ENCODE peak calls at places on chromosomes 6 and 20, in eight cellular contexts. F is body of pancreas; H is heart right ventricle; V is tibial artery; R is colonic mucosa; J is left ventricle myocardium inferior; S is CD8-positive, alpha-beta T cell; A is GM23248. M is an unnamed sample. For H3K36me3, the result is how much of the 10 kb centered on the place peaks cover.

GRCh38 chr20:44231713-44232468 is 15.2 kb upstream of the GDAP1L1 start:
- DNase-seq in F (no peak), A (no peak), J (no peak), V (no peak), S (no peak), H (no peak), R (no peak), M (no peak)

GRCh38 chr6:285030-285771 is 7.1 kb upstream of the DUSP22 start:
- DNase-seq in S (no peak), F (no peak), H (no peak), A (no peak), R (no peak), V (no peak), J (no peak), M (no peak)

GRCh38 chr20:24667689-24668383 is 198.4 kb downstream of the SYNDIG1 start:
- DNase-seq in V (no peak), R (no peak), A (no peak), F (no peak), J (no peak), H (no peak), S (no peak), M (no peak)

GRCh38 chr20:58868795-58869194 is 16.3 kb downstream of the GNAS start:
- DNase-seq in F (no peak), J (no peak), A (no peak), R (no peak), V (no peak), S (no peak), H (no peak), M (no peak)

GRCh38 chr6:54897462-54898189 is 51.1 kb downstream of the FAM83B start:
- DNase-seq in R (no peak), S (no peak), J (no peak), V (no peak), A (peak), F (no peak), H (no peak), M (no peak)

GRCh38 chr6:149468179-149468578 is 16.6 kb downstream of the ZC3H12D start:
- DNase-seq in A (no peak), H (no peak), V (no peak), S (no peak), R (no peak), F (no peak), J (no peak), M (no peak)

GRCh38 chr6:41066867-41067304 is 5.3 kb downstream of the OARD1 start:
- DNase-seq in J (peak), H (peak), V (peak), A (peak), R (peak), F (peak), S (peak), M (no peak)

GRCh38 chr6:45609141-45609638 is 231.5 kb upstream of the SUPT3H start:
- DNase-seq in R (no peak), S (no peak), A (peak), H (no peak), F (no peak), V (no peak), J (no peak), M (no peak)

GRCh38 chr6:18477301-18477941 is 90.3 kb downstream of the RNF144B start:
- DNase-seq in F (no peak), V (no peak), S (no peak), J (no peak), R (no peak), A (peak), H (no peak), M (no peak)

GRCh38 chr6:46090115-46091079 is 39.4 kb upstream of the ENPP4 start:
- DNase-seq in J (peak), A (peak), R (peak), F (peak), V (peak), H (peak), S (peak), M (peak)

GRCh38 chr20:23231561-23232218 is 118.9 kb upstream of the NXT1 start:
- DNase-seq in J (no peak), V (no peak), R (no peak), A (peak), F (no peak), H (no peak), S (no peak), M (no peak)

GRCh38 chr6:56168601-56169000 is 78.8 kb downstream of the COL21A1 start:
- DNase-seq in V (no peak), F (no peak), R (no peak), S (no peak), J (no peak), A (peak), H (no peak), M (no peak)

GRCh38 chr6:45118684-45119230 is 209.4 kb upstream of the RUNX2 start:
- DNase-seq in S (no peak), J (no peak), A (no peak), R (no peak), F (no peak), H (no peak), V (no peak), M (no peak)

DNA sequence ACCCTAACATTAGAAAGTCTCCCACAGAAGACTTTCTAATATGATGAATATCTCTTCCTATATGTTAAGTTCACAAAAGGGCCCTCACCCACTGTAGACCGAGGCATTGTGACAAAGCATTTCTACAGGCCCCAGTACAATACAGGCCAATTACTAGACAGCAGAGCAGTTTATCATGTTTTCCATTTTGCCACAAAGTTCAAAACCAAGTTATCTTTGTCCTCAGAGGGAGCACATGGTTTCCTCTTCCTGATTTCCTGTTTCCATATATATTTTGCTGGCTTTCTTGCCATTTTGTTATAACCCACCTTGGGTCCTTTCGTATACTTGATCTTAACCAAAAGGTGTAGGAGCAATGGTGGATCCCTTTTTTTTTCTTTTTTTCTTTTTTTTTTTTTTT is 2.3 kb upstream of the UBE2C start:
- DNase-seq in R (no peak), J (no peak), V (no peak), S (no peak), A (no peak), H (no peak), F (no peak), M (no peak)
- H3K36me3 ChIP-seq in R (under half), J (half or more), V (half or more), S (under half), A (under half), H (half or more), F (under half), M (under half)

GRCh38 chr20:45851501-45851900 is 5.7 kb downstream of the ACOT8 start:
- DNase-seq in V (no peak), J (no peak), A (no peak), H (no peak), S (no peak), R (no peak), F (no peak), M (no peak)
- H3K36me3 ChIP-seq in V (half or more), J (half or more), A (under half), H (half or more), S (under half), R (under half), F (under half), M (under half)

GRCh38 chr20:29318871-29319461 is 1938.5 kb upstream of the DEFB115 start:
- DNase-seq in A (no peak), J (no peak), R (no peak), H (no peak), S (no peak), F (no peak), V (no peak), M (no peak)

GRCh38 chr20:29319725-29320124 is 1937.7 kb upstream of the DEFB115 start:
- DNase-seq in V (no peak), R (no peak), A (no peak), S (no peak), H (no peak), J (no peak), F (no peak), M (no peak)

GRCh38 chr20:29313481-29313880 is 1944.0 kb upstream of the DEFB115 start:
- DNase-seq in H (no peak), V (no peak), F (no peak), A (no peak), J (no peak), S (no peak), R (no peak), M (no peak)

GRCh38 chr20:29314294-29314693 is 1943.2 kb upstream of the DEFB115 start:
- DNase-seq in A (no peak), R (no peak), H (no peak), S (no peak), F (no peak), V (no peak), J (no peak), M (no peak)
- H3K36me3 ChIP-seq in A (under half), R (under half), H (under half), S (under half), F (under half), V (under half), J (under half), M (under half)

DNA sequence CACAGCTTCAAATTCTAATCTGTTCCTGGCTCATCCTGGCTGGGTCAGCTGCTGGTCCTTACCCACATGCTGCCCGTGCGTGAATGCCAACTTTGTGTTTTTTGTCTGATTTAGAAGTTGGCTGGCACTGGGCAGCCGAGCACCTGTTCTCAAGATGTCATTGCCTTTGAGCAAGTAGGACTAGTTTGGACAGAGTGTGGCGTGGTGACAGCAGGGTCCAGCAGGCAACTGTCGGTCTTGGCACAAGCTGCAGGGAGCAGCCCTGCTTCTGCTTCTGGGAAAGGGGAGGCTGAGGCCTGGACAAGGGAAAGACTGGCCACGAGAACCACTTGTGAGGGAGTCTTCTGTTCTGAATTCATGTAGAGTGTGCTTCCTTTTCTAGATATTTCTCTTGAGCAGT is 26.3 kb upstream of the ADRM1 start:
- DNase-seq in A (no peak), V (no peak), S (no peak), H (peak), R (no peak), F (no peak), J (peak), M (no peak)
- H3K36me3 ChIP-seq in A (under half), V (half or more), S (half or more), H (half or more), R (under half), F (under half), J (half or more), M (under half)

GRCh38 chr20:47350691-47351545 is 5.6 kb downstream of the ZMYND8 start:
- DNase-seq in J (no peak), A (no peak), R (no peak), F (no peak), S (no peak), V (no peak), H (no peak), M (no peak)
- H3K36me3 ChIP-seq in J (under half), A (under half), R (under half), F (under half), S (under half), V (under half), H (under half), M (under half)

GRCh38 chr20:37348643-37349516 is 2.9 kb downstream of the SRC start:
- DNase-seq in R (no peak), H (no peak), J (no peak), S (no peak), F (no peak), A (no peak), V (no peak), M (no peak)
- H3K36me3 ChIP-seq in R (under half), H (under half), J (under half), S (under half), F (under half), A (under half), V (under half), M (under half)

DNA sequence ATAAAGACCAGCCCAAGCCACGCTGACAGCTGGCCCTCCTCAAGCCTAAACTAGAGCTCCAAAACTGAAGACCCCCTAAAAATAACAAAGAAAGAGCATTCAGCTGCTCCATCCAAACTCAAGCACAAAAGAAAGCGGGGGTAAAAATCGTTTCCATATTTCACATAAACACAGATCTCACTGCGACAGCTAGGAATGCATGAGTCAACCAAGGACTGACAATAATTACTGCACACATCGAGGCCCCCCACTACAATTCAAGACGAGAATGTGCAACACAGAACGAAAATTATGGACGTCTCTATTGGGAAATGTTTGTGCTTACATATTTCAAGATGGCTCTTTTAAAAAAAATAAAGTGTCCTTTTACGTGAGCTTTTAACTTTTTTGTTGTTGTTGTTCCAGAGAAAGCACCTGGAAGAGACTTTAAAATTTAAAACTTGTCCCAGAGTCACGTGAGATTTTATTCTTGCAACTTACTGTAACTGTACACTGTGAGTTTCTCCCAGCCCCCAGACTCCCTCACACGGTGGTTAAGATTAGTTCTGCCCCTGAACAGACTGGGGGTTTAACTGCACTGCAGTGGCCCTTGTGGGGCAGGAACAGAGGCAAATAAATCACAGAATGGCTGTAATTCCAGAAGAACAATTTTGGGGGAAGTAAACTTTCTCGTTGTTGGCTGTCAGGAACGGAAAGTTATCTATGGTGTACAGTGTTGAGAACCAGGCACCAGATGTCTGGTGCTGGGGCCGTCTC is 30.9 kb downstream of the CNKSR3 start:
- DNase-seq in F (no peak), A (peak), V (no peak), J (no peak), S (no peak), R (no peak), H (no peak), M (no peak)
- H3K36me3 ChIP-seq in F (under half), A (under half), V (under half), J (under half), S (under half), R (under half), H (under half), M (under half)

DNA sequence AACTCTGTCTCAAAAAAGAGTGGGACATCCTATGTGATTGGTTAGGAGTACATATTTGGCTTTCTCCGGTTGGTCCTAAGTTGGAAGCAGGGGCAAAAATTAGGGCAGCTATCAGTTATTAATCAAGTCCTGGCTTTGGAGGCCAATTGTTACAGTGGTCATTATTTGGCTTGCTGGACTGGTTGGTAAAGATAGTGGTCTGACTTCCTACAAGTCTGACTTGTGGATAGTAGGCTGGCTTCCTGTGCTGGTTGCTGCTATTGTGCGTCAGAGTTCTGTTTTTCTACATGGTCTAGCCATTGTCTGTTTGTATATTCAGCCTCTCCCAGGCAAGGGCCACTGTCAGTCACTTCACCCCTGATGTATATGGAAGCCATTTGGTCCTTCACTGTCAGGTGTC is 7.0 kb downstream of the ACOT8 start:
- DNase-seq in J (no peak), F (no peak), A (no peak), H (no peak), S (no peak), R (no peak), V (no peak), M (no peak)
- H3K36me3 ChIP-seq in J (half or more), F (under half), A (under half), H (half or more), S (under half), R (under half), V (half or more), M (under half)

DNA sequence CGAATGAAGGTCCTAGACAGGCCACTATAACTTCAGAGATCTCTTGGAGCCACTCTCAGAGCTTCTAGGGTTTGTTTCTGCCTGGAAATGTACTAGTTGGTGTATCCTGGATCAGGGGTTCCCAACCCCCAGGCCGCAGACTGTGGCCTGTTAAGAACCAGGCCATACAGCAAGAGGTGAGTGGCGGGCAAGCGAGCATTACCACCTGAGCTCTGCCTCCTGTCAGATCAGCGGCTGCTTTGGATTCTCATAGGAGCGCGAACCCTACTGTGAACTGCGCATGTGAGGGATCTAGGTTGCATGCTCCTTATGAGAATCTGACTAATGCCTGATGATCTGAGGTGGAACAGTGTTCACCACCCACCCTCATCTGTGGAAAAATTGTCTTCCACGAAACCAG is 2.4 kb downstream of the BRPF3 start:
- DNase-seq in A (no peak), H (no peak), V (no peak), F (no peak), R (no peak), J (no peak), S (no peak), M (no peak)
- H3K36me3 ChIP-seq in A (under half), H (under half), V (under half), F (under half), R (under half), J (under half), S (under half), M (under half)